ENCODE peak calls at places on chromosomes 1 and 21, in seven cellular contexts. One of them, this sample, is unnamed.

GRCh38 chr21:35190201-35190701 is 141.1 kb upstream of the RUNX1 start:
- DNase-seq in AML-193: no peak
- DNase-seq in ELR: peak; percentile 40
- DNase-seq in AG09309: no peak
- DNase-seq in stimulated activated naive CD4-positive, alpha-beta T cell: no peak
- DNase-seq in cardiac muscle cell: no peak
- DNase-seq in GDM1: no peak
- DNase-seq in this sample: no peak

GRCh38 chr1:182102042-182102416 is 40.5 kb upstream of the ZNF648 start:
- DNase-seq in AML-193: no peak
- DNase-seq in ELR: no peak
- DNase-seq in AG09309: no peak
- DNase-seq in stimulated activated naive CD4-positive, alpha-beta T cell: no peak
- DNase-seq in cardiac muscle cell: no peak
- DNase-seq in GDM1: no peak
- DNase-seq in this sample: no peak

GRCh38 chr1:15620155-15620545 is 2.9 kb downstream of the DDI2 start:
- DNase-seq in AML-193: no peak
- DNase-seq in ELR: peak; percentile 89
- DNase-seq in AG09309: no peak
- DNase-seq in stimulated activated naive CD4-positive, alpha-beta T cell: no peak
- DNase-seq in cardiac muscle cell: no peak
- DNase-seq in GDM1: no peak
- DNase-seq in this sample: no peak

GRCh38 chr1:6985528-6986276 is 200.4 kb downstream of the CAMTA1 start:
- DNase-seq in AML-193: no peak
- DNase-seq in ELR: no peak
- DNase-seq in AG09309: no peak
- DNase-seq in stimulated activated naive CD4-positive, alpha-beta T cell: no peak
- DNase-seq in cardiac muscle cell: no peak
- DNase-seq in GDM1: no peak
- DNase-seq in this sample: no peak

GRCh38 chr1:246592695-246593094 is 26.4 kb downstream of the CNST start:
- DNase-seq in AML-193: no peak
- DNase-seq in ELR: peak; percentile 66
- DNase-seq in AG09309: peak; percentile 93
- DNase-seq in stimulated activated naive CD4-positive, alpha-beta T cell: no peak
- DNase-seq in cardiac muscle cell: no peak
- DNase-seq in GDM1: no peak
- DNase-seq in this sample: no peak

GRCh38 chr1:10733967-10734366 is 62.5 kb downstream of the CASZ1 start:
- DNase-seq in AML-193: no peak
- DNase-seq in ELR: no peak
- DNase-seq in AG09309: no peak
- DNase-seq in stimulated activated naive CD4-positive, alpha-beta T cell: no peak
- DNase-seq in cardiac muscle cell: peak; percentile 55
- DNase-seq in GDM1: no peak
- DNase-seq in this sample: no peak

GRCh38 chr1:66435541-66435940 is 98.4 kb upstream of the SGIP1 start:
- DNase-seq in AML-193: no peak
- DNase-seq in ELR: no peak
- DNase-seq in AG09309: no peak
- DNase-seq in stimulated activated naive CD4-positive, alpha-beta T cell: no peak
- DNase-seq in cardiac muscle cell: no peak
- DNase-seq in GDM1: no peak
- DNase-seq in this sample: no peak

GRCh38 chr21:20276954-20277353 is 721.3 kb upstream of the NCAM2 start:
- DNase-seq in AML-193: no peak
- DNase-seq in ELR: no peak
- DNase-seq in AG09309: no peak
- DNase-seq in stimulated activated naive CD4-positive, alpha-beta T cell: no peak
- DNase-seq in cardiac muscle cell: no peak
- DNase-seq in GDM1: no peak
- DNase-seq in this sample: no peak

GRCh38 chr1:93288558-93288957 is 57.1 kb upstream of the DR1 start:
- DNase-seq in AML-193: no peak
- DNase-seq in ELR: peak; percentile 21
- DNase-seq in AG09309: no peak
- DNase-seq in stimulated activated naive CD4-positive, alpha-beta T cell: no peak
- DNase-seq in cardiac muscle cell: no peak
- DNase-seq in GDM1: no peak
- DNase-seq in this sample: no peak

GRCh38 chr1:68620575-68620974 is 123.7 kb upstream of the DEPDC1 start:
- DNase-seq in AML-193: no peak
- DNase-seq in ELR: no peak
- DNase-seq in AG09309: no peak
- DNase-seq in stimulated activated naive CD4-positive, alpha-beta T cell: no peak
- DNase-seq in cardiac muscle cell: no peak
- DNase-seq in GDM1: no peak
- DNase-seq in this sample: no peak

GRCh38 chr1:78369546-78369945 is 121.2 kb upstream of the PTGFR start:
- DNase-seq in AML-193: no peak
- DNase-seq in ELR: peak; percentile 13
- DNase-seq in AG09309: no peak
- DNase-seq in stimulated activated naive CD4-positive, alpha-beta T cell: no peak
- DNase-seq in cardiac muscle cell: no peak
- DNase-seq in GDM1: no peak
- DNase-seq in this sample: no peak

GRCh38 chr1:238005116-238005515 is 114.4 kb upstream of the ZP4 start:
- DNase-seq in AML-193: no peak
- DNase-seq in ELR: no peak
- DNase-seq in AG09309: no peak
- DNase-seq in stimulated activated naive CD4-positive, alpha-beta T cell: no peak
- DNase-seq in cardiac muscle cell: no peak
- DNase-seq in GDM1: no peak
- DNase-seq in this sample: no peak

GRCh38 chr1:78005755-78006154 is 1.0 kb downstream of the DNAJB4 start:
- DNase-seq in AML-193: peak; percentile 36
- DNase-seq in ELR: peak; percentile 89
- DNase-seq in AG09309: peak; percentile 77
- DNase-seq in stimulated activated naive CD4-positive, alpha-beta T cell: no peak
- DNase-seq in cardiac muscle cell: peak; percentile 68
- DNase-seq in GDM1: no peak
- DNase-seq in this sample: no peak

GRCh38 chr1:25030674-25031589 is 100.9 kb upstream of the RUNX3 start:
- DNase-seq in AML-193: no peak
- DNase-seq in ELR: peak; percentile 72
- DNase-seq in AG09309: no peak
- DNase-seq in stimulated activated naive CD4-positive, alpha-beta T cell: no peak
- DNase-seq in cardiac muscle cell: no peak
- DNase-seq in GDM1: no peak
- DNase-seq in this sample: no peak

GRCh38 chr1:185213086-185213485 is 56.1 kb downstream of the SWT1 start:
- DNase-seq in AML-193: no peak
- DNase-seq in ELR: peak; percentile 31
- DNase-seq in AG09309: peak; percentile 13
- DNase-seq in stimulated activated naive CD4-positive, alpha-beta T cell: no peak
- DNase-seq in cardiac muscle cell: no peak
- DNase-seq in GDM1: no peak
- DNase-seq in this sample: no peak

GRCh38 chr1:111101854-111102642 is 37.8 kb downstream of the DRAM2 start:
- DNase-seq in AML-193: no peak
- DNase-seq in ELR: no peak
- DNase-seq in AG09309: no peak
- DNase-seq in stimulated activated naive CD4-positive, alpha-beta T cell: no peak
- DNase-seq in cardiac muscle cell: no peak
- DNase-seq in GDM1: no peak
- DNase-seq in this sample: no peak

GRCh38 chr1:39269791-39270342 is 65.4 kb downstream of the MACF1 start:
- DNase-seq in AML-193: no peak
- DNase-seq in ELR: no peak
- DNase-seq in AG09309: peak; percentile 46
- DNase-seq in stimulated activated naive CD4-positive, alpha-beta T cell: no peak
- DNase-seq in cardiac muscle cell: no peak
- DNase-seq in GDM1: no peak
- DNase-seq in this sample: no peak

GRCh38 chr1:206049293-206049692 is 3.7 kb upstream of the RHEX start:
- DNase-seq in AML-193: no peak
- DNase-seq in ELR: no peak
- DNase-seq in AG09309: no peak
- DNase-seq in stimulated activated naive CD4-positive, alpha-beta T cell: no peak
- DNase-seq in cardiac muscle cell: no peak
- DNase-seq in GDM1: no peak
- DNase-seq in this sample: no peak

GRCh38 chr1:12528021-12528852 is 89.8 kb downstream of the DHRS3 start:
- DNase-seq in AML-193: no peak
- DNase-seq in ELR: no peak
- DNase-seq in AG09309: peak; percentile 46
- DNase-seq in stimulated activated naive CD4-positive, alpha-beta T cell: no peak
- DNase-seq in cardiac muscle cell: no peak
- DNase-seq in GDM1: no peak
- DNase-seq in this sample: no peak

GRCh38 chr1:77565321-77565720 is 117.1 kb downstream of the ZZZ3 start:
- DNase-seq in AML-193: no peak
- DNase-seq in ELR: no peak
- DNase-seq in AG09309: no peak
- DNase-seq in stimulated activated naive CD4-positive, alpha-beta T cell: no peak
- DNase-seq in cardiac muscle cell: no peak
- DNase-seq in GDM1: no peak
- DNase-seq in this sample: no peak

GRCh38 chr1:168110896-168111545 is 25.7 kb downstream of the GPR161 start:
- DNase-seq in AML-193: no peak
- DNase-seq in ELR: peak; percentile 45
- DNase-seq in AG09309: no peak
- DNase-seq in stimulated activated naive CD4-positive, alpha-beta T cell: no peak
- DNase-seq in cardiac muscle cell: no peak
- DNase-seq in GDM1: no peak
- DNase-seq in this sample: no peak

This sample was measured in endothelial cell.